ENCODE peak calls at places on chromosomes 12 and 14, in nine cellular contexts. S, H, R, J, W, P, N, E and A are unnamed samples.

GRCh38 chr12:52356031-52356761 is 11.1 kb downstream of the KRT85 start:
- DNase-seq in S (no peak), H (peak; percentile 74), R (no peak), J (no peak), W (no peak), P (no peak), N (no peak), E (no peak), A (no peak)

GRCh38 chr14:39023939-39024871 is 78.8 kb downstream of the SEC23A start:
- DNase-seq in S (no peak), H (no peak), R (no peak), J (no peak), W (no peak), P (no peak), N (no peak), E (no peak), A (no peak)

GRCh38 chr12:107418976-107419375 is 266.6 kb upstream of the PWP1 start:
- DNase-seq in S (no peak), H (no peak), R (no peak), J (no peak), W (no peak), P (no peak), N (no peak), E (no peak), A (no peak)

GRCh38 chr12:93773122-93773871 is 96.1 kb downstream of the CRADD start:
- DNase-seq in S (no peak), H (no peak), R (no peak), J (no peak), W (no peak), P (no peak), N (no peak), E (peak; percentile 8), A (no peak)

GRCh38 chr14:92463141-92463540 is 50.4 kb upstream of the RIN3 start:
- DNase-seq in S (peak; percentile 1), H (no peak), R (no peak), J (no peak), W (no peak), P (no peak), N (no peak), E (no peak), A (no peak)

GRCh38 chr12:91833780-91834359 is 311.8 kb downstream of the BTG1 start:
- DNase-seq in S (no peak), H (no peak), R (no peak), J (no peak), W (no peak), P (no peak), N (no peak), E (no peak), A (no peak)

GRCh38 chr12:28603801-28604200 is 413.5 kb downstream of the CCDC91 start:
- DNase-seq in S (no peak), H (no peak), R (no peak), J (no peak), W (no peak), P (no peak), N (no peak), E (no peak), A (no peak)

GRCh38 chr14:81157431-81157830 is 63.3 kb downstream of the GTF2A1 start:
- DNase-seq in S (no peak), H (no peak), R (no peak), J (no peak), W (no peak), P (no peak), N (peak; percentile 32), E (no peak), A (no peak)

GRCh38 chr12:121786441-121786825 is 7.1 kb downstream of the RHOF start:
- DNase-seq in S (peak; percentile 84), H (no peak), R (peak; percentile 98), J (no peak), W (peak; percentile 65), P (no peak), N (peak; percentile 98), E (peak; percentile 55), A (no peak)

GRCh38 chr12:95836185-95836609 is 22.6 kb upstream of the SNRPF start:
- DNase-seq in S (no peak), H (no peak), R (peak; percentile 90), J (no peak), W (no peak), P (no peak), N (peak; percentile 94), E (no peak), A (no peak)

GRCh38 chr12:126021675-126022074 is 956.4 kb downstream of the AACS start:
- DNase-seq in S (no peak), H (no peak), R (no peak), J (no peak), W (no peak), P (no peak), N (no peak), E (no peak), A (no peak)

GRCh38 chr12:74903522-74903921 is 306.1 kb downstream of the KCNC2 start:
- DNase-seq in S (no peak), H (no peak), R (no peak), J (no peak), W (no peak), P (no peak), N (peak; percentile 65), E (no peak), A (no peak)
- TF ChIP-seq CTCF in S (no peak), H (no peak), R (peak; percentile 2), J (peak; percentile 30), W (no peak), P (no peak), N (peak; percentile 55), E (no peak), A (peak; percentile 39)

DNA sequence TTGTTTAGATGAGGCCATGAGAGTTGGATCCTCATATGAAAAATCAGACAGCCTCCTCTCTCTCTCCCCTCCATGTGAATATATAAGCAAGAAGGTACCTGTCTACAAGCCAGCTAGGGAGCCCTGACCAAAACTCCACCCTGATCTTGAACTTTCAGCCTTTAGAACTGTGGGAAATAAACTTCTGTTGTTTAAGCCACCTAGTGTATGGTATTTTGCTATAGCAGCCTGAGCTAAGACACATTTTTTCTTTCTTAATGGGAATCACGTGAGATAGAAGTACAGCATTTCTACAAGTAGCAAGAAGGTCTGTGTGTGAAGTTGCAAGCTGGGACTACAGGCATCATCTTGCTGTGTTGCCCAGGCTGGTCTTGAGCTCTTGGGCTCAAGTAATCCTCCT is 16.3 kb upstream of the ABHD12B start:
- DNase-seq in S (no peak), H (no peak), R (peak; percentile 29), J (no peak), W (no peak), P (no peak), N (no peak), E (no peak), A (no peak)
- TF ChIP-seq CTCF in S (no peak), H (no peak), R (peak; percentile 16), J (no peak), W (no peak), P (no peak), N (no peak), E (no peak), A (no peak)

GRCh38 chr12:66901136-66901932 is 222.5 kb upstream of the GRIP1 start:
- DNase-seq in S (no peak), H (no peak), R (no peak), J (no peak), W (no peak), P (no peak), N (peak; percentile 52), E (no peak), A (peak; percentile 26)

GRCh38 chr12:66900616-66901015 is 221.7 kb upstream of the GRIP1 start:
- DNase-seq in S (no peak), H (no peak), R (no peak), J (no peak), W (no peak), P (no peak), N (no peak), E (no peak), A (no peak)

GRCh38 chr12:66905201-66905600 is 226.3 kb upstream of the GRIP1 start:
- DNase-seq in S (no peak), H (no peak), R (no peak), J (no peak), W (no peak), P (no peak), N (peak; percentile 65), E (no peak), A (no peak)

GRCh38 chr12:66902020-66902419 is 223.1 kb upstream of the GRIP1 start:
- DNase-seq in S (no peak), H (no peak), R (no peak), J (no peak), W (no peak), P (no peak), N (no peak), E (no peak), A (no peak)

DNA sequence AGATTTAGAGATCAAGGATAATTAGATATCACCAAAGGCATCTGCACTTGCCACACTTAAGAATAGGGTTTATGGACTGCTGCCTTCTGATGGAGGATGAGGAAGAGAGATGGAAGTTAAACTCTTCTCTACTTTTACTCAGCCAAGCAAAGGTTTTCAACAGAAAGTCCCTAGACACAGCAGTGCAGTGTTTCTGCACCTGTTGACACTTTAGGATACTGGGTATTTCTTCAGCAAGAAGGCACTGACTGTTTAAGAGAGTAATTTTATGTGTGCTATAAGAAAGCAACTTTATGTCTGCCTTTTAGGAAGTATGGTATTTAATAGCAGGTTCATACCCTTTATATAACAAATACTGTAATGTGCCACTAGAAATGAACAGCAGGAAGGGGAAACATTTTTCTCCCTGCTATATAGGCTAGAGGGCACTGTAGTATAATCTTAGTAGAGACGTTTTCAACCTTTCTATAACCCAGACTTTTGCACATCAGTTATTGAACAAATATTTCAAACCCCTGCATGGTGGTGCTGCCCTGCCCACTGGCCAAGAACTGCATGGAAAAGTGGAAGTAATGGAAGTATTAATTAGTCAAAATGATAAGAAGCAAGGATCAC is 225.0 kb upstream of the GRIP1 start:
- DNase-seq in S (no peak), H (no peak), R (no peak), J (no peak), W (no peak), P (no peak), N (no peak), E (no peak), A (no peak)
- TF ChIP-seq CTCF in S (no peak), H (no peak), R (no peak), J (no peak), W (no peak), P (no peak), N (no peak), E (no peak), A (no peak)

GRCh38 chr12:117689857-117690256 is 278.9 kb downstream of the KSR2 start:
- DNase-seq in S (no peak), H (no peak), R (no peak), J (no peak), W (no peak), P (no peak), N (no peak), E (no peak), A (no peak)

GRCh38 chr12:117686911-117687377 is 281.8 kb downstream of the KSR2 start:
- DNase-seq in S (no peak), H (no peak), R (peak; percentile 87), J (no peak), W (peak; percentile 30), P (peak; percentile 60), N (peak; percentile 3), E (no peak), A (no peak)

GRCh38 chr12:117684471-117684870 is 284.3 kb downstream of the KSR2 start:
- DNase-seq in S (no peak), H (no peak), R (no peak), J (no peak), W (no peak), P (no peak), N (no peak), E (no peak), A (no peak)

GRCh38 chr12:117686210-117686609 is 282.6 kb downstream of the KSR2 start:
- DNase-seq in S (no peak), H (no peak), R (no peak), J (no peak), W (no peak), P (no peak), N (no peak), E (no peak), A (no peak)

GRCh38 chr12:117685115-117685926 is 283.5 kb downstream of the KSR2 start:
- DNase-seq in S (peak; percentile 62), H (no peak), R (peak; percentile 88), J (no peak), W (peak; percentile 72), P (peak; percentile 62), N (no peak), E (no peak), A (no peak)
- TF ChIP-seq CTCF in S (no peak), H (no peak), R (no peak), J (no peak), W (no peak), P (no peak), N (no peak), E (no peak), A (no peak)